ENCODE peak calls at places on chromosomes 7 and 10, in four cellular contexts. Z is Panc1, N is GM06990, G is right lobe of liver. Y is an unnamed sample.

GRCh38 chr10:107487284-107487683 is 322.8 kb upstream of the SORCS1 start:
- DNase-seq in G (no peak), Z (no peak), N (no peak), Y (no peak)

GRCh38 chr7:19144661-19145428 is at the start of gene FERD3L:
- DNase-seq in Z (no peak), N (no peak), G (no peak), Y (no peak)

GRCh38 chr7:133330085-133330484 is 77.2 kb downstream of the EXOC4 start:
- DNase-seq in G (peak; percentile 89), N (no peak), Z (no peak), Y (no peak)

GRCh38 chr10:101839421-101840063 is 4.1 kb downstream of the KCNIP2 start:
- DNase-seq in Z (no peak), N (peak; percentile 72), G (peak; percentile 73), Y (no peak)

GRCh38 chr10:9010093-9010492 is 955.6 kb downstream of the GATA3 start:
- DNase-seq in Z (no peak), G (no peak), N (no peak), Y (no peak)

GRCh38 chr7:1355568-1356340 is 103.5 kb downstream of the MICALL2 start:
- DNase-seq in N (no peak), Z (no peak), G (no peak), Y (no peak)

GRCh38 chr10:131888186-131888604 is 12.6 kb upstream of the PPP2R2D start:
- DNase-seq in N (no peak), G (no peak), Z (no peak), Y (no peak)

GRCh38 chr10:82378146-82378545 is 503.2 kb downstream of the NRG3 start:
- DNase-seq in N (no peak), Z (no peak), G (no peak), Y (no peak)

GRCh38 chr10:104259456-104259855 is 4.8 kb downstream of the GSTO1 start:
- DNase-seq in G (no peak), N (no peak), Z (no peak), Y (no peak)

GRCh38 chr7:30796105-30796869 is 25.1 kb downstream of the MINDY4 start:
- DNase-seq in Z (no peak), G (no peak), N (no peak), Y (no peak)

GRCh38 chr10:28663576-28664368 is 13.5 kb upstream of the BAMBI start:
- DNase-seq in N (no peak), Z (peak; percentile 58), G (peak; percentile 82), Y (peak; percentile 69)

GRCh38 chr7:41875513-41875912 is 172.6 kb upstream of the INHBA start:
- DNase-seq in G (no peak), N (no peak), Z (no peak), Y (no peak)

GRCh38 chr7:111083423-111083822 is 7.5 kb upstream of the LRRN3 start:
- DNase-seq in Z (no peak), G (no peak), N (peak; percentile 77), Y (no peak)

GRCh38 chr7:42843209-42843800 is 68.6 kb downstream of the C7orf25 start:
- DNase-seq in N (no peak), G (peak; percentile 46), Z (no peak), Y (no peak)

GRCh38 chr10:98858525-98858924 is 377.1 kb downstream of the HPSE2 start:
- DNase-seq in G (no peak), Z (no peak), N (no peak), Y (no peak)
- TF ChIP-seq CTCF in G (peak; percentile 31), Z (peak; percentile 33), N (peak; percentile 32), Y (peak; percentile 25)

DNA sequence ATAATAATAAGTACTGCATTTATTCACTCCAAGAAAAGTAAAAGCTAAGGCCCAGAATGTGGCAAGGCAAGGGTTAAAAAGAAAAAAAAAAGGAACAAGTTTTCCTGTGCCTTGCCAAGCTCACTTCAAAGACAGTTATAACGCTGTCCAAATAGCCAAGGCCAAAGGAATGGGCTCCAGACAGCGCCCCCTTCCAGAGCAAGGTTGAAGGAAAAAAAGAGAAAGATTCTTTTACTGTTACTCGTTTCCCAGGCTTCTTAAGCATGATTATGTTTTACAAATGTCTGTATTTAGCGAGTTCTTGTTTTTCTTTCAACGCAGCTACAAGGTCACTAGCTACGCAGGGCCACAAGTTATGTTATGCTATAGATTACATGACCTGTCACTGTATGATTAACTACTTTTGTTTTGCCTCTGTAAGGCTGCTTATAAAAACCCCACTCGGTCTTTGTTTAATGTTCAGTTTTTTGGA is 9.1 kb upstream of the EIF4H start:
- DNase-seq in G (no peak), Z (no peak), N (no peak), Y (no peak)
- TF ChIP-seq CTCF in G (no peak), Z (no peak), N (peak; percentile 7), Y (peak; percentile 49)

GRCh38 chr10:12195603-12196506 is at the start of the genes CDC123 and NUDT5:
- DNase-seq in N (peak; percentile 89), G (peak; percentile 91), Z (peak; percentile 80), Y (peak; percentile 56)
- TF ChIP-seq CTCF in N (peak; percentile 11), G (no peak), Z (no peak), Y (peak; percentile 17)

GRCh38 chr7:46745700-46746090 is 824.6 kb upstream of the IGFBP3 start:
- DNase-seq in N (no peak), Z (no peak), G (no peak), Y (no peak)
- TF ChIP-seq CTCF in N (no peak), Z (peak; percentile 29), G (no peak), Y (no peak)

GRCh38 chr10:74103560-74104248 is 46.9 kb downstream of the AP3M1 start:
- DNase-seq in G (no peak), N (no peak), Z (no peak), Y (no peak)
- TF ChIP-seq CTCF in G (peak; percentile 57), N (peak; percentile 66), Z (peak; percentile 68), Y (peak; percentile 54)